ENCODE peak calls at places on chromosomes 3 and 15, in five cellular contexts. D is GM12878, O is HCT116, F is K562, K is HepG2. H is an unnamed sample.

GRCh38 chr15:29093065-29093435 is 176.6 kb downstream of the NSMCE3 start:
- DNase-seq in D (no peak), O (no peak), F (no peak), K (no peak), H (no peak)

GRCh38 chr3:10550705-10551104 is 45.3 kb upstream of the ATP2B2 start:
- DNase-seq in D (no peak), O (no peak), F (no peak), K (no peak), H (no peak)

GRCh38 chr3:50339485-50340196 is 995 bp downstream of the RASSF1 start:
- DNase-seq in D (no peak), O (no peak), F (no peak), K (no peak), H (no peak)

GRCh38 chr15:62783303-62783957 is 259.1 kb upstream of the TPM1 start:
- DNase-seq in D (no peak), O (no peak), F (no peak), K (no peak), H (no peak)

GRCh38 chr3:132134611-132135010 is 99.8 kb upstream of the CPNE4 start:
- DNase-seq in D (no peak), O (no peak), F (no peak), K (no peak), H (no peak)

GRCh38 chr3:123629747-123630047 is 44.8 kb upstream of the HACD2 start:
- DNase-seq in D (no peak), O (no peak), F (no peak), K (no peak), H (no peak)

GRCh38 chr3:63914312-63914711 is 2.1 kb upstream of the SCAANT1 start:
- DNase-seq in D (no peak), O (no peak), F (no peak), K (no peak), H (no peak)

GRCh38 chr3:183161552-183162345 is 785 bp downstream of the LAMP3 start:
- DNase-seq in D (peak; percentile 92), O (no peak), F (no peak), K (no peak), H (no peak)

GRCh38 chr15:100690032-100690785 is 87.8 kb downstream of the ASB7 start:
- DNase-seq in D (no peak), O (no peak), F (no peak), K (no peak), H (no peak)

GRCh38 chr15:39393575-39394335 is 187.1 kb upstream of the THBS1 start:
- DNase-seq in D (no peak), O (no peak), F (no peak), K (peak; percentile 55), H (no peak)

GRCh38 chr15:29668120-29668602 is 154.1 kb downstream of the TJP1 start:
- DNase-seq in D (peak; percentile 2), O (peak; percentile 93), F (peak; percentile 68), K (peak; percentile 89), H (peak; percentile 82)

GRCh38 chr3:156677120-156677479 is 2.7 kb downstream of the TIPARP start:
- DNase-seq in D (no peak), O (no peak), F (no peak), K (no peak), H (no peak)

GRCh38 chr3:64058592-64058991 is 35.3 kb upstream of the PSMD6 start:
- DNase-seq in D (no peak), O (no peak), F (no peak), K (no peak), H (no peak)

GRCh38 chr15:59609730-59610712 is 1.6 kb upstream of the GCNT3 start:
- DNase-seq in D (no peak), O (no peak), F (no peak), K (no peak), H (no peak)

GRCh38 chr3:197692641-197693040 is 44.1 kb downstream of the RUBCN start:
- DNase-seq in D (no peak), O (no peak), F (no peak), K (no peak), H (no peak)

GRCh38 chr3:188152660-188153497 is 1.1 kb upstream of the LPP start:
- DNase-seq in D (no peak), O (no peak), F (no peak), K (no peak), H (peak; percentile 13)

GRCh38 chr15:78079296-78080087 is 2.0 kb upstream of the TBC1D2B start:
- DNase-seq in D (no peak), O (no peak), F (no peak), K (no peak), H (no peak)

GRCh38 chr15:38817427-38818155 is 253.0 kb upstream of the RASGRP1 start:
- DNase-seq in D (peak; percentile 36), O (peak; percentile 65), F (peak; percentile 84), K (peak; percentile 66), H (peak; percentile 76)

GRCh38 chr15:84001037-84001436 is 234.5 kb upstream of the GOLGA6L4 start:
- DNase-seq in D (no peak), O (no peak), F (no peak), K (no peak), H (no peak)

GRCh38 chr3:114454592-114455251 is 160.9 kb downstream of the TIGIT start:
- DNase-seq in D (no peak), O (no peak), F (no peak), K (no peak), H (peak; percentile 23)
- TF ChIP-seq JUND in D (no peak), O (no peak), F (no peak), K (no peak), H (no peak)

GRCh38 chr15:68186671-68187397 is 18.3 kb downstream of the CALML4 start:
- DNase-seq in D (no peak), O (no peak), F (no peak), K (no peak), H (no peak)
- TF ChIP-seq ZBTB33 in D (no peak), O (no peak), F (no peak), K (no peak), H (no peak)

DNA sequence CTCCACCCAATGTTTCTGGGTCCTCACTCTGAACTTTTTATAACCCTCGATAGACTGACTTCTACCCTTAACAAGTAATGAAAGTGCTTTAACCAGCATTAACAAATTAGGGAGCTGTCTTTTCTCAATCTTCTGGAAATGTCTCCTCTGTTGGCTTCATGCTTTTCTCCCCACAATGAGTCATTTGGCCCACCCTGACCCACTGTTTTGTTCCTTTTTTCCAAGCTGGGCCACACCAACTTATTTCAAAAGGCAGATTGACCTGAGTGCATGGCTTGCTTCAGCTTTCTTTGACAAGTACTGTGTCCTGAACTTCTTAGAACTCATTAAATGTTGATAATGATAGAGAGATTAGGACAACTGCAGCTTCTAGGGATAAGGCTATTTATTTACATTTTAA is 199.6 kb upstream of the SEMA6D start:
- DNase-seq in D (no peak), O (no peak), F (no peak), K (no peak), H (no peak)
- TF ChIP-seq JUND in D (no peak), O (no peak), F (no peak), K (no peak), H (no peak)

GRCh38 chr3:38738630-38739395 is 77.2 kb downstream of the SCN10A start:
- DNase-seq in D (no peak), O (peak; percentile 47), F (peak; percentile 68), K (peak; percentile 27), H (peak; percentile 70)
- TF ChIP-seq ZBTB33 in D (no peak), O (no peak), F (no peak), K (no peak), H (no peak)